ENCODE peak calls at places on chromosomes 11 and 22, in eight cellular contexts. H is GM23338, J is upper lobe of right lung, Y is AG09309, S is heart left ventricle, N is body of pancreas, K is ovary, W is transverse colon. V is an unnamed sample.
A peak's percentile ranks its signal among the peaks of the same experiment; 100 is the strongest.

GRCh38 chr11:128653828-128654231 is 40.0 kb upstream of the FLI1 start:
- DNase-seq in H (peak; percentile 65), J (peak; percentile 83), Y (no peak), S (no peak), N (peak; percentile 88), K (no peak), W (peak; percentile 35), V (peak; percentile 51)

GRCh38 chr22:35205141-35205775 is 52.0 kb upstream of the HMGXB4 start:
- DNase-seq in H (no peak), J (no peak), Y (no peak), S (no peak), N (no peak), K (no peak), W (no peak), V (no peak)

GRCh38 chr11:63945482-63946163 is 6.8 kb downstream of the NAA40 start:
- DNase-seq in H (peak; percentile 90), J (peak; percentile 71), Y (peak; percentile 39), S (peak; percentile 70), N (peak; percentile 86), K (peak; percentile 75), W (peak; percentile 75), V (peak; percentile 24)

GRCh38 chr22:35322126-35322525 is 22.4 kb downstream of the TOM1 start:
- DNase-seq in H (no peak), J (no peak), Y (no peak), S (peak; percentile 46), N (no peak), K (no peak), W (no peak), V (no peak)

GRCh38 chr11:12810497-12810896 is 136.3 kb downstream of the TEAD1 start:
- DNase-seq in H (no peak), J (no peak), Y (no peak), S (no peak), N (no peak), K (peak; percentile 44), W (no peak), V (no peak)

GRCh38 chr11:58573451-58574104 is 2.1 kb downstream of the LPXN start:
- DNase-seq in H (no peak), J (no peak), Y (peak; percentile 70), S (peak; percentile 36), N (peak; percentile 24), K (no peak), W (no peak), V (no peak)

GRCh38 chr22:42692239-42693054 is 28.2 kb downstream of the A4GALT start:
- DNase-seq in H (peak; percentile 45), J (no peak), Y (no peak), S (no peak), N (no peak), K (no peak), W (no peak), V (no peak)

GRCh38 chr11:129973809-129974208 is 28.8 kb downstream of the PRDM10 start:
- DNase-seq in H (peak; percentile 89), J (peak; percentile 76), Y (no peak), S (peak; percentile 26), N (peak; percentile 46), K (no peak), W (no peak), V (no peak)

GRCh38 chr11:75103380-75104026 is 6.8 kb upstream of the OR2AT4 start:
- DNase-seq in H (no peak), J (no peak), Y (peak; percentile 41), S (no peak), N (no peak), K (no peak), W (no peak), V (peak; percentile 29)

GRCh38 chr11:100525635-100526034 is 161.5 kb upstream of the ARHGAP42 start:
- DNase-seq in H (peak; percentile 81), J (no peak), Y (no peak), S (no peak), N (no peak), K (no peak), W (no peak), V (no peak)
- TF ChIP-seq CTCF in H (peak; percentile 86), J (no peak), Y (no peak), S (no peak), N (no peak), K (no peak), W (no peak), V (no peak)

DNA sequence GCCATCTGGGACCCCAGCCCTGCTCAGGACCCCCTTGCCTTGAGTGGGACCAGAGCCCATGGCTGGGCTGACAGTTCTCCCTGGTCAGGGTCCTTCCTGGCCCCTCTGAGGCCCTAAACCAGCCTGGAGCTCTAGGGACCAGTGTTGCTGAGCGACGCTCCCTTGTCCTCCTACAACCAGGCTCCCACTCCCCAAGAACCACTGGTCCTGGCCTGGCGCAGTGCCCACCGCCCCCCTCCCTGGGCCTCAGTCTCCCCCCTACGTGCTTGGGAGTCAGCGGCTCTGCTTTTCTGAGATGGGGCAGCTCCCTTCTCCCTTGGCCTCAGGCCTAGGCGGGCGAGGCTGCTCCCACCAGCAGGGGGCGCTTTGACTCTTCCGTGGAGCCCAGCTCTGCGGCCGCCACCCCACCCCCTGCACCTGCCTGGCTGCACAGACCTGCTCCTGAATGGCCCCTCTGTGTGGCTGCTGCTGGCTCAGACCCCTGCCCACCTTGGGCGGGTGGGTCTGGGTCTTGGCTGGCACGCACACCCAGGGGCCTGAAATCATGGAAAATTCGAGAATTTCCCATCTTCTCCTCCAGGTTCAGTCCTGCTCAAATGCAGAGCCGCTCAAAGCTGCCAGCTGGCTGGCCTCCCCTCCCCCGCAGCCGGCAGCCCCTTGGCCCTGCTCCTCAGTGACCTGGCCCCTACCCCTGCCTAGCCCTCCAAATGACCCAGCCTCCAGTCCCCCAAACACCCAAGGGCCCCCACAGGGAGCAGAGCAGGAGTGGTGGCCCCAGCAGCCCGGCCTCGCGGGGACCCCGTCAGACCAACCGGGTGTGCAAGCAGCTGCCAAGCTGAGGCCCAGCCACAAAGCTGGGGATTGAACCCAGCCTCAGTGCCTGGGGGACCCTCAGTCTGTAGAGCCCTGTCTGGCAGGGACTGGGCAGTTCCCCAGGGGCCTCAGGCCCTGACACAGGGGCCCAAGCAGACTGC is 9.1 kb downstream of the PRR33 start:
- DNase-seq in H (peak; percentile 90), J (peak; percentile 90), Y (no peak), S (peak; percentile 87), N (peak; percentile 88), K (peak; percentile 89), W (peak; percentile 80), V (no peak)
- H3K4me3 ChIP-seq in H (no peak overlapping the region), J (no peak overlapping the region), Y (no peak overlapping the region), S (no peak overlapping the region), N (no peak overlapping the region), K (no peak overlapping the region), W (no peak overlapping the region), V (no peak overlapping the region)

GRCh38 chr11:79101736-79102135 is 339.1 kb downstream of the TENM4 start:
- DNase-seq in H (no peak), J (no peak), Y (no peak), S (no peak), N (peak; percentile 47), K (no peak), W (no peak), V (no peak)

GRCh38 chr11:79102821-79103220 is 338.0 kb downstream of the TENM4 start:
- DNase-seq in H (no peak), J (no peak), Y (no peak), S (no peak), N (no peak), K (no peak), W (no peak), V (no peak)

GRCh38 chr11:79098096-79098495 is 342.7 kb downstream of the TENM4 start:
- DNase-seq in H (no peak), J (no peak), Y (no peak), S (no peak), N (no peak), K (no peak), W (no peak), V (no peak)

GRCh38 chr11:79097279-79097875 is 343.5 kb downstream of the TENM4 start:
- DNase-seq in H (no peak), J (no peak), Y (no peak), S (peak; percentile 16), N (no peak), K (no peak), W (no peak), V (no peak)

GRCh38 chr11:79100093-79100704 is 340.6 kb downstream of the TENM4 start:
- DNase-seq in H (peak; percentile 78), J (no peak), Y (no peak), S (no peak), N (peak; percentile 55), K (no peak), W (peak; percentile 21), V (no peak)
- TF ChIP-seq CTCF in H (peak; percentile 84), J (peak; percentile 64), Y (peak; percentile 87), S (peak; percentile 73), N (peak; percentile 75), K (peak; percentile 46), W (peak; percentile 68), V (peak; percentile 84)

DNA sequence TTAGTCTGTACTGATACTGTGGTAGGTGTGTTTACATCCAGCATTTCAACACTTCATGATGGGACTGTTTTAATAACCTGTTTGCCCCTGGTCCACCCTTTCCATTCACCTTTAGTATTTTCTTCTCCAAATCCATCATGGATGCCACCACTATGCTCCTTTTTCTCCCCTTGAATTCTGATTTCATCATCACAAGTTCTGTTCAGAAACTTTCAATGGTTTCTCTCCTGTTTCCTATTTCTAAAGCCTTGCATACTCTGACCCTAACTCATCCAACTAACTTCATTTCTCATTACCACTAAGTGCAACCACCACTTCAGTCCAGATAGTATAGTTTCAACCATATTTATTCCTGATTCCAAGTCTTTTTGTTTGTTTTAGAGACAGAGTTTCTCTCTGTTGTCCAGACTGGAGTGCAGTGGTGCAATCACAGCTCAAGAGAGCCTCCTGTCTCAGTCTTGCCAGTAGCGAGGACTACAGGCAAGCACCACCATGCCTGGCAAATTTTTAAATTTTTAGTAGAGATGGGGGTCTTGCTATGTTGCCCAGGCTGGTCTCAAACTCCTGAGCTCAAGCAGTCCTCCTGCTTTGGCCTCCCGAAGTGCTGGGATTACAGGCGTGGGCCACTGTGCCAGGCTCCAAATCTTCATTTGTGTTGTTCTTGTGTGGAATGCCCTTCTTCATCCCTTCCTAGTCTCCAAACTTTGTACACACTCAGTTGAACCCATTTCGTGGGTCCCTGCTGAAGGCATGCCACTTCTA is 1.2 kb upstream of the LIN7C start:
- DNase-seq in H (no peak), J (no peak), Y (no peak), S (no peak), N (no peak), K (no peak), W (no peak), V (no peak)
- H3K4me3 ChIP-seq in H (peak overlapping the region; percentile 92), J (peak overlapping the region; percentile 97), Y (peak overlapping the region; percentile 90), S (peak overlapping the region; percentile 78), N (no peak overlapping the region), K (no peak overlapping the region), W (no peak overlapping the region), V (peak overlapping the region; percentile 76)

DNA sequence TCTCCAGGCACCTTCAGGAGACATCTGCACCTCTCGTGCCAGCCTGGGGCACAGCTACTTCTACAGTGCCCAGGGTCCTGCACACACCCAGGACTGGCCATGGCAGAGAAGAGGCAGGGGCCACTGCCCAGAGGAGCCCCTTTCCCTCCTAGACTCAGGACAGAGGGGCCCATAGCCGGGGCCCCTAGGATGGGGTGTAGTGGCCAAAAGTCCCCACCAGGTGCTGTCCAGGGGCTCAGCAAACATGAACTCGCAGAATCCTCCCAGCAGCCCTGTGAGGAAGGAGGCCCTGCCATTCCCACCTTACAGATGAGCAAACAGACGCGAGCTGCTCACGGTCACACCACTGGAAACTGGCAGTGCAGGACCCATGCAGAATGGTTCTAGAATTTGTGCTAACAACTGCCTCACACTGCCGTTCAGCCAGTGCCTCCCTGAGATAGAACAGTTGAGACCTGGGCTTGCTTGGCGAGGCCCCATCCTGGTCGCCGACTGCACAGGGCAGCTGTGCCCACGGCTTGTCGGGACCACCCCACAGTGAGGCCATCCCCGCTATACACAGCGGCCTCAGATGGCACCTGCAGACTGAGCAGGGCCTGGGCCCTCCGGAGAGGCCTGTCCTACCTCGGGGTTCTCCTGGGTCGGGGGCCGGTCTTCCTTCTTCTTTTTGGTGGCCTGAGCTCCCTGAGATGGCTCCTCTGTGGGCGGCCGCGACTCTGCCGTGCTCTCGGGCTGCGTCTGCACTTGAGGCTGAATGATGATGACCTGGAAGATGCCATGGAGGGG is 96.4 kb downstream of the PHF21B start:
- DNase-seq in H (no peak), J (peak; percentile 57), Y (no peak), S (no peak), N (no peak), K (no peak), W (no peak), V (no peak)
- TF ChIP-seq CTCF in H (no peak), J (no peak), Y (no peak), S (no peak), N (no peak), K (no peak), W (no peak), V (no peak)

V was measured in AG04449.